ENCODE peak calls at places on chromosome 1, in four cellular contexts. Y is Calu3, J is astrocyte of the cerebellum, L is colonic mucosa. A is an unnamed sample.

GRCh38 chr1:78171736-78172590 is 126.2 kb downstream of the GIPC2 start:
- DNase-seq in Y (no peak), J (no peak), L (no peak), A (peak; percentile 23)

GRCh38 chr1:94562502-94563260 is 21.1 kb upstream of the F3 start:
- DNase-seq in Y (peak; percentile 45), J (no peak), L (peak; percentile 71), A (no peak)

GRCh38 chr1:3956527-3957170 is 56.6 kb upstream of the C1orf174 start:
- DNase-seq in Y (no peak), J (no peak), L (no peak), A (no peak)

GRCh38 chr1:165907256-165907857 is 79.9 kb downstream of the UCK2 start:
- DNase-seq in Y (no peak), J (no peak), L (no peak), A (no peak)

GRCh38 chr1:12433323-12434053 is 184.5 kb downstream of the DHRS3 start:
- DNase-seq in Y (peak; percentile 65), J (no peak), L (peak; percentile 52), A (no peak)

GRCh38 chr1:62294211-62294610 is 25.0 kb downstream of the KANK4 start:
- DNase-seq in Y (peak; percentile 48), J (no peak), L (no peak), A (no peak)

GRCh38 chr1:201192478-201192804 is 1.8 kb downstream of the IGFN1 start:
- DNase-seq in Y (no peak), J (no peak), L (no peak), A (no peak)

GRCh38 chr1:113905435-113905861 is 322 bp downstream of the DCLRE1B start:
- DNase-seq in Y (peak; percentile 9), J (no peak), L (no peak), A (no peak)

GRCh38 chr1:84174051-84174556 is 30.0 kb downstream of the PRKACB start:
- DNase-seq in Y (peak; percentile 29), J (peak; percentile 59), L (no peak), A (no peak)

GRCh38 chr1:175124842-175125241 is 57.2 kb downstream of the TNN start:
- DNase-seq in Y (no peak), J (no peak), L (no peak), A (no peak)

GRCh38 chr1:11826946-11827345 is 20.6 kb downstream of the NPPA start:
- DNase-seq in Y (no peak), J (no peak), L (no peak), A (no peak)

GRCh38 chr1:154741327-154741726 is 128.8 kb downstream of the KCNN3 start:
- DNase-seq in Y (no peak), J (no peak), L (no peak), A (no peak)
- TF ChIP-seq CTCF in Y (no peak), J (no peak), L (no peak), A (no peak)

DNA sequence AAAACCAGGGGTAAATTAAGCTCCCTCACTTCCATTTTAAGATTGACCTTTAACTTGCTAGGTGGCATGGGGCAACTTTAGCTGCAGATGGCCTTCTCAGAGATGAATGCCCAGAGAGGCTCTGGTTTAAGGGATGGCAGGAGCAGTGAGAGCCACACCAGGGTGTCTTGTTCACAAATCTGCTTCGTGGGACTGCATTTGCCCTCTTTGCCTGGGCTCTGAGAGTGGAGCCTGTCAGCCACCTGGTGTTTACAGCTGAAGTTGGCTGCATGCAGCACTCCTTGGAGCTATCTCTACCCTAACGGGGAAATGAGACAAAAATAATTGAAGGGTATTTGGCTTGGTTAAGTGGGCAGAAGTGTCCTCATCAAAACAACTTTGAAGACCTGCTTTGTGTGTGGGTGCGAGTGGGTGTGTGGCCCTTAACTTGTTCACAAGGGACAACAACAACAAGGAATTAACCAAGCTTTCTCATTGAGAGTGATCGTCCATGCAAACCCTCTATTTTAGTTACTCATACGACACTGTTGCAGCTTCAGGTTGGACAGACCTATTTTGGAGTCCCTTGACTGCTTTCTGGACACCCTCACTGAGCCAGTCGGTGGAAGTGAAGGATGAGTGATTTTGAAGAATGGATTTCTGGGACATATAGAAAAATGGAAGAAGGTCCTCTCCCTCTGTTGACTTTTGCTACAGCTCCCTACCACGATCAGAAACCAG is 29.8 kb downstream of the PGM1 start:
- DNase-seq in Y (no peak), J (no peak), L (no peak), A (no peak)
- TF ChIP-seq CTCF in Y (no peak), J (no peak), L (no peak), A (no peak)

DNA sequence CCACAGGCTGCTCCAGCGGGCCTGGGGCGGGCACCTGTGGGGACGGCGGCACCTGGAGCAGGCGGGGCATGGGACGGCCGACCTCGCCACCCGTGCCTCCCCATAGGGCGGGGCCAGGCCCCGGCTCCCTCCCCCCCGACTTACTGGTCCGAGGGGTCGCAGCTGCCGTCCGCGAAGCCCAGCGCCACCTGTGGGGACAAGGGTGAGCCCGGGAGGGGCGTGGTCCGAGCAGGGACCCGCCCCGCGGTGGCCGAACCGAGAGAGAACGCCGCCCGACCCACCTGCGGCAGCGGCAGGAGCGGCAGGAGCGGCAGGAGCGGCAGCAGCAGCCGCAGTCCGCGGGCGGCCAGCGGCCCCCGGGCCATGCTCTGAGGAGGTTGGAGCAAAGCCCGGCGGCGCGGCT is at the start of gene TMEM52:
- DNase-seq in Y (no peak), J (no peak), L (no peak), A (no peak)
- TF ChIP-seq CTCF in Y (no peak), J (no peak), L (no peak), A (no peak)

GRCh38 chr1:93283496-93283895 is 62.2 kb upstream of the DR1 start:
- DNase-seq in Y (no peak), J (no peak), L (no peak), A (no peak)

GRCh38 chr1:93288558-93288957 is 57.1 kb upstream of the DR1 start:
- DNase-seq in Y (no peak), J (no peak), L (no peak), A (no peak)
- TF ChIP-seq CTCF in Y (no peak), J (no peak), L (no peak), A (no peak)

DNA sequence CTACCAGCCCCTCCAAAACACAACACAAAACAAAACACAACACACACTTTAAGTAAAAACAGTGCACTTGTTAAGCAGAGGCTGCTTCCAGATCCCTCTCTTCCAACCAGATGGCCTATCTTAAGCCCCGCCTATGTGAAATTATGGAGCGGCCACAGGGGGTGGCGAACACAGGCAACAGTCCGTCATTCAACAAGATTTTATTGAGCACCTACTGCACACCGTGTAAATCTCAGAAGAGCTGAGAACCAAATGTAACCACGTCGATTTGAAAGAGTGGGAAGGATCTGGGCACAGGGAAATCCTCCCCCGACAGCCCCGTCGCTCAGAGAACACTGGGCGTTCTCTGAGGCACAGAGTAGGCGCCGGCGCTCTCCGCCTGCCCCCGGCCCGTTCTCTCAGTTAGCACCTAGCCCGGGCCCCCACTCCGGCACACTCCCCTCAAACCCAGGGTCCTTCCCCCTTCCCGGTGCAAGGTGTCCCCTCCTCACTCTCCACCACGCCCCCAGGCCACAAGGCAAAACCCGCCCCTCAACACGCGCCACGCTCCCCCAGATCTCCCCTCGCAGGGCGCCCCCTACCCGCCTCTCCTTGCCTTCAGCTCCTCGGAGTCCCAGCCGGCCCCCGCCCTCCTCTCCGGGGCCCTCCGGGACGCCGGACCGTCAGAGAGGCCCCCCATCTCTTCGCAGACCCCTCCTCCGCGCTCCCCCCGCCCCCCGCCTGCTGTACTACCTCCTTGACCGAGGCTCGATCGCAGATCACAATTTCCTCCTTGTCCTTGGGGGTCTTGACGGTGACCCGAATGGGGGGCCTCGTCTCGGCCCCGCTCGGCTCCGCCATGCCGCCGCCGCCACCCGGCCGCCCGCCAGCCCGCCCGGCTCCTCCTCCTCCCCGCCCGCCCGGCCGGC is 482 bp downstream of the UBQLN4 start:
- DNase-seq in Y (peak; percentile 81), J (peak; percentile 31), L (peak; percentile 68), A (no peak)
- TF ChIP-seq CTCF in Y (peak; percentile 43), J (peak; percentile 29), L (no peak), A (peak; percentile 44)

DNA sequence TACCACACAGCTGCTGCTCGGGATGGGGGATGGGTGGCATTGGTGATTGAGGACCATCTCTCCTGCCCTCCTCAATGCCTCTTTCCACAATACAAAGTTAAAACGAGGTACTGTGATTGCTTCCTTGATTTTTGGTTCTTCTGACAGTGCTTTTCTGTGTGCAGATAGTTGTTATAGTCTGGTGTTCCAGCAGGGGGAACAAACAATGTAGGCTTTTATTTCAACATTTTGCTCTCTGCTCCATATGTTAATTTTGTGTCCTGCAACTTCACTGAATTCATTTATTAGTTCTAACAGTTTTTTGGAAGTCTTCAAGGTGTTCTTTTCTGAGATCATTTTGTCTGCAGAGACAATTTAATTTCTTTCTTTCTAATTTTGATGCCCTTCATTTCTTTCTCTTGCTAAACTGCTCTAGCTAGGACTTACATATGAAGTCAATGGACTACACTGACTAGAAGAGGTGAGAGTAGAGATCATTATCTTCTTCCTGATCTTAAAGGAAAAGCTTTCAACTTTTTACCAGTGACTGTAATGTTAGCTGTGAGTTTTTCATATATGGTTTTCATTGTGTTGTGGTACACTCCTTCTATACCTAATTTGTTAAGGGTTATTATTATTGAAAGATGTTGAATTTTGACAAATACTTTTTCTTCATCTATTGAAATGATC is 45.4 kb downstream of the TNFSF18 start:
- DNase-seq in Y (no peak), J (no peak), L (no peak), A (no peak)
- TF ChIP-seq CTCF in Y (no peak), J (no peak), L (no peak), A (no peak)

GRCh38 chr1:18041107-18041506 is 66.5 kb upstream of the IGSF21 start:
- DNase-seq in Y (no peak), J (no peak), L (no peak), A (no peak)

GRCh38 chr1:18045206-18045605 is 62.4 kb upstream of the IGSF21 start:
- DNase-seq in Y (no peak), J (no peak), L (no peak), A (no peak)

GRCh38 chr1:18038051-18038450 is 69.5 kb upstream of the IGSF21 start:
- DNase-seq in Y (no peak), J (no peak), L (no peak), A (no peak)

GRCh38 chr1:18045654-18046053 is 61.9 kb upstream of the IGSF21 start:
- DNase-seq in Y (no peak), J (no peak), L (no peak), A (no peak)

GRCh38 chr1:18041685-18042355 is 65.8 kb upstream of the IGSF21 start:
- DNase-seq in Y (no peak), J (no peak), L (no peak), A (no peak)
- TF ChIP-seq CTCF in Y (no peak), J (no peak), L (no peak), A (no peak)